ENCODE peak calls at places on chromosome 16, in ten cellular contexts. One of them, this sample, is unnamed.

GRCh38 chr16:86343111-86343642 is 167.2 kb upstream of the FOXF1 start:
- DNase-seq in mucosa of descending colon: peak; percentile 66
- DNase-seq in heart right ventricle: peak; percentile 41
- DNase-seq in fibroblast of mammary gland: peak; percentile 56
- DNase-seq in BJ: no peak
- DNase-seq in uterus: peak; percentile 77
- DNase-seq in lung: no peak
- DNase-seq in gastrocnemius medialis: no peak
- DNase-seq in thyroid gland: peak; percentile 12
- DNase-seq in left lung: peak; percentile 42
- DNase-seq in this sample: peak; percentile 86

GRCh38 chr16:4290236-4290830 is 17.5 kb upstream of the TFAP4 start:
- DNase-seq in fibroblast of mammary gland: peak; percentile 86
- DNase-seq in thyroid gland: no peak
- DNase-seq in heart right ventricle: no peak
- DNase-seq in left lung: peak; percentile 58
- DNase-seq in BJ: peak; percentile 52
- DNase-seq in uterus: no peak
- DNase-seq in lung: peak; percentile 80
- DNase-seq in gastrocnemius medialis: peak; percentile 47
- DNase-seq in mucosa of descending colon: no peak
- DNase-seq in this sample: peak; percentile 78

GRCh38 chr16:80346160-80346632 is 194.6 kb upstream of the DYNLRB2 start:
- DNase-seq in BJ: no peak
- DNase-seq in lung: no peak
- DNase-seq in gastrocnemius medialis: no peak
- DNase-seq in uterus: no peak
- DNase-seq in left lung: no peak
- DNase-seq in fibroblast of mammary gland: peak; percentile 14
- DNase-seq in thyroid gland: no peak
- DNase-seq in mucosa of descending colon: no peak
- DNase-seq in heart right ventricle: no peak
- DNase-seq in this sample: peak; percentile 12

GRCh38 chr16:15477802-15478201 is 43.4 kb downstream of the BMERB1 start:
- DNase-seq in mucosa of descending colon: no peak
- DNase-seq in gastrocnemius medialis: no peak
- DNase-seq in heart right ventricle: no peak
- DNase-seq in fibroblast of mammary gland: no peak
- DNase-seq in thyroid gland: no peak
- DNase-seq in left lung: no peak
- DNase-seq in uterus: no peak
- DNase-seq in BJ: no peak
- DNase-seq in lung: no peak
- DNase-seq in this sample: no peak

GRCh38 chr16:84312783-84313382 is 18.2 kb downstream of the WFDC1 start:
- DNase-seq in BJ: no peak
- DNase-seq in gastrocnemius medialis: no peak
- DNase-seq in fibroblast of mammary gland: no peak
- DNase-seq in thyroid gland: peak; percentile 84
- DNase-seq in mucosa of descending colon: peak; percentile 87
- DNase-seq in left lung: no peak
- DNase-seq in heart right ventricle: no peak
- DNase-seq in lung: no peak
- DNase-seq in uterus: no peak
- DNase-seq in this sample: no peak

GRCh38 chr16:89344846-89345577 is 127.5 kb downstream of the ZNF778 start:
- DNase-seq in left lung: peak; percentile 27
- DNase-seq in gastrocnemius medialis: no peak
- DNase-seq in fibroblast of mammary gland: peak; percentile 30
- DNase-seq in uterus: no peak
- DNase-seq in lung: no peak
- DNase-seq in thyroid gland: no peak
- DNase-seq in BJ: no peak
- DNase-seq in heart right ventricle: no peak
- DNase-seq in mucosa of descending colon: peak; percentile 38
- DNase-seq in this sample: no peak

GRCh38 chr16:2535644-2536021 is 2.2 kb upstream of the PDPK1 start:
- DNase-seq in left lung: no peak
- DNase-seq in thyroid gland: peak; percentile 4
- DNase-seq in mucosa of descending colon: peak; percentile 64
- DNase-seq in gastrocnemius medialis: peak; percentile 14
- DNase-seq in lung: peak; percentile 40
- DNase-seq in BJ: peak; percentile 32
- DNase-seq in uterus: peak; percentile 57
- DNase-seq in fibroblast of mammary gland: peak; percentile 96
- DNase-seq in heart right ventricle: no peak
- DNase-seq in this sample: peak; percentile 67

GRCh38 chr16:85868495-85868894 is 30.5 kb upstream of the IRF8 start:
- DNase-seq in fibroblast of mammary gland: no peak
- DNase-seq in uterus: no peak
- DNase-seq in thyroid gland: no peak
- DNase-seq in BJ: no peak
- DNase-seq in heart right ventricle: no peak
- DNase-seq in left lung: no peak
- DNase-seq in lung: no peak
- DNase-seq in gastrocnemius medialis: no peak
- DNase-seq in mucosa of descending colon: no peak
- DNase-seq in this sample: no peak

GRCh38 chr16:75251280-75252048 is at the start of gene BCAR1:
- DNase-seq in fibroblast of mammary gland: peak; percentile 94
- DNase-seq in lung: peak; percentile 85
- DNase-seq in thyroid gland: peak; percentile 88
- DNase-seq in BJ: peak; percentile 71
- DNase-seq in left lung: peak; percentile 87
- DNase-seq in uterus: peak; percentile 87
- DNase-seq in gastrocnemius medialis: peak; percentile 81
- DNase-seq in heart right ventricle: peak; percentile 91
- DNase-seq in mucosa of descending colon: peak; percentile 89
- DNase-seq in this sample: peak; percentile 81

GRCh38 chr16:81443688-81444447 is 740 bp upstream of the CMIP start:
- DNase-seq in left lung: no peak
- DNase-seq in uterus: peak; percentile 47
- DNase-seq in lung: no peak
- DNase-seq in thyroid gland: peak; percentile 41
- DNase-seq in heart right ventricle: peak; percentile 54
- DNase-seq in gastrocnemius medialis: no peak
- DNase-seq in fibroblast of mammary gland: no peak
- DNase-seq in BJ: no peak
- DNase-seq in mucosa of descending colon: peak; percentile 80
- DNase-seq in this sample: no peak
- H3K4me3 ChIP-seq in left lung: peak overlapping the region; percentile 50
- H3K4me3 ChIP-seq in uterus: peak overlapping the region; percentile 42
- H3K4me3 ChIP-seq in lung: peak overlapping the region; percentile 41
- H3K4me3 ChIP-seq in thyroid gland: no peak overlapping the region
- H3K4me3 ChIP-seq in heart right ventricle: peak overlapping the region; percentile 50
- H3K4me3 ChIP-seq in gastrocnemius medialis: peak overlapping the region; percentile 51
- H3K4me3 ChIP-seq in fibroblast of mammary gland: peak overlapping the region; percentile 41
- H3K4me3 ChIP-seq in BJ: peak overlapping the region; percentile 62
- H3K4me3 ChIP-seq in mucosa of descending colon: peak overlapping the region; percentile 28
- H3K4me3 ChIP-seq in this sample: peak overlapping the region; percentile 79

DNA sequence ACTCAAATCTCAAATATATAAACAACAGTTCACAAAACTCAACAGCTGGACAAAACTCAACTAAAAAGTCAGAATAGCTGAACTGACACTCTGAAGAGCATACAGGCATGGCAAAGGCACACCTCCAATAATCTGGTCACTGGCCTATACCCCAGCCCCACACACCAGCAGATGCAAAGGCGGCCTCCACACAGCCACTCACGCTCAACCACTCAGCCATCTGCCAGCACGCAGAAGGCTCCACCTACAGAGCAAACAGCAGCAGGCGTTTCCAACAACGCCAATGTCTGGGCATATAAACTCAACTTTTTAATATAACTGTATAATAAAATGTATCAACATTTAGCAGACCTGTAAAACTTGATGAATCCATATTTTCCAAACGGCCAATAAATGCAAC is 17.2 kb downstream of the USP7 start:
- DNase-seq in fibroblast of mammary gland: no peak
- DNase-seq in left lung: no peak
- DNase-seq in gastrocnemius medialis: no peak
- DNase-seq in heart right ventricle: no peak
- DNase-seq in uterus: no peak
- DNase-seq in lung: no peak
- DNase-seq in BJ: no peak
- DNase-seq in thyroid gland: no peak
- DNase-seq in mucosa of descending colon: peak; percentile 72
- DNase-seq in this sample: no peak
- TF ChIP-seq CTCF in fibroblast of mammary gland: no peak
- TF ChIP-seq CTCF in left lung: no peak
- TF ChIP-seq CTCF in gastrocnemius medialis: no peak
- TF ChIP-seq CTCF in heart right ventricle: no peak
- TF ChIP-seq CTCF in uterus: no peak
- TF ChIP-seq CTCF in lung: no peak
- TF ChIP-seq CTCF in BJ: no peak
- TF ChIP-seq CTCF in thyroid gland: no peak
- TF ChIP-seq CTCF in mucosa of descending colon: no peak
- TF ChIP-seq CTCF in this sample: no peak

DNA sequence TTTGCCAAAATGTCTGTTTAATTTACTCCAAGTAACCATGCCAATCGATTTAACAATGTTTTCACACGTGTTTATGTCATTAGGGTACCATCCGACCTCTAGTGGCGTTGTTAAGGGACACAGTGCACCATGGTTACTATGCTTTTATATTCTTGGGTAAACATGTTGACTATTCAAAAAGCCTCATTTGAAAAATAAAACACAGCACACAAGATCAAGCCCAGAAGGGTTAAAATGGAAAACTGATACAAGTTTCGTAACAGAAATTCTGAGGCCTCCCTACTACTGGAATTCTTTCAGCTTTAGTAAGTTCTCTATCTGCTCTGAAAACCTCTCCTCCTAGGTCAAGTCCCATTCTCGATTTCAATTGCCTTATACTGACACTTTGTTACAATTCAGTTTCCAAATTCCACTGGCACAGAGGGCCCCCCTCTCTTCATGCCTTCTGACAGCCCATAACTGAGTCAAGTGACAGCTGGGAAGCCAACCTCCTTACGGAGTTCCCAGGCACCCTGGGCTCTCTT is 2.1 kb downstream of the CFAP20 start:
- DNase-seq in left lung: no peak
- DNase-seq in BJ: peak; percentile 44
- DNase-seq in fibroblast of mammary gland: peak; percentile 73
- DNase-seq in lung: no peak
- DNase-seq in thyroid gland: no peak
- DNase-seq in mucosa of descending colon: no peak
- DNase-seq in heart right ventricle: no peak
- DNase-seq in gastrocnemius medialis: no peak
- DNase-seq in uterus: no peak
- DNase-seq in this sample: peak; percentile 71
- H3K4me3 ChIP-seq in left lung: peak overlapping the region; percentile 81
- H3K4me3 ChIP-seq in BJ: peak overlapping the region; percentile 69
- H3K4me3 ChIP-seq in fibroblast of mammary gland: peak overlapping the region; percentile 90
- H3K4me3 ChIP-seq in lung: no peak overlapping the region
- H3K4me3 ChIP-seq in thyroid gland: no peak overlapping the region
- H3K4me3 ChIP-seq in mucosa of descending colon: no peak overlapping the region
- H3K4me3 ChIP-seq in heart right ventricle: peak overlapping the region; percentile 92
- H3K4me3 ChIP-seq in gastrocnemius medialis: peak overlapping the region; percentile 28
- H3K4me3 ChIP-seq in uterus: peak overlapping the region; percentile 9
- H3K4me3 ChIP-seq in this sample: peak overlapping the region; percentile 11

DNA sequence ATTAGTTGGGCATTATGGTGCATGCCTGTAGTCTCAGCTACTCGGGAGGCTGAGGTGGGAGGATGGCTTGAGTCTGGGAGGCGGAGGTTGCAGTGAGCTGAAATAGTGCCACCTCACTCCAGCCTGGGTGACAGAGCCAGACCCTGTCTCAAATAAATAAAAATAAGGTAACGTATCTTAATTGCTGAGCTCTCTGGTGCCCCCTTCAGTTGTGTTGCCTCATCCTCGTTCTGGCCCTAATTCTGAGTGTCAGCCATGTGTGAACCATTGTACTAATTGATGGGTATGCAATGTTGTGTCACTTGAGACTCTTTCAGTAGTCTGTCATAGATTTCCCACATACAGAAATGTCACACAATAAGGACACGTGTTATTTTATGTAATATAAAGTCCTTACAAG is 363.1 kb upstream of the RBFOX1 start:
- DNase-seq in left lung: no peak
- DNase-seq in thyroid gland: no peak
- DNase-seq in uterus: no peak
- DNase-seq in fibroblast of mammary gland: no peak
- DNase-seq in mucosa of descending colon: no peak
- DNase-seq in heart right ventricle: no peak
- DNase-seq in BJ: no peak
- DNase-seq in gastrocnemius medialis: no peak
- DNase-seq in lung: no peak
- DNase-seq in this sample: no peak
- TF ChIP-seq CTCF in left lung: no peak
- TF ChIP-seq CTCF in thyroid gland: no peak
- TF ChIP-seq CTCF in uterus: no peak
- TF ChIP-seq CTCF in fibroblast of mammary gland: no peak
- TF ChIP-seq CTCF in mucosa of descending colon: no peak
- TF ChIP-seq CTCF in heart right ventricle: no peak
- TF ChIP-seq CTCF in BJ: no peak
- TF ChIP-seq CTCF in gastrocnemius medialis: no peak
- TF ChIP-seq CTCF in lung: no peak
- TF ChIP-seq CTCF in this sample: no peak

GRCh38 chr16:21590791-21591190 is 8.6 kb upstream of the METTL9 start:
- DNase-seq in lung: no peak
- DNase-seq in uterus: no peak
- DNase-seq in BJ: no peak
- DNase-seq in left lung: no peak
- DNase-seq in mucosa of descending colon: no peak
- DNase-seq in fibroblast of mammary gland: peak; percentile 45
- DNase-seq in thyroid gland: no peak
- DNase-seq in gastrocnemius medialis: no peak
- DNase-seq in heart right ventricle: no peak
- DNase-seq in this sample: peak; percentile 33
- H3K4me3 ChIP-seq in lung: no peak overlapping the region
- H3K4me3 ChIP-seq in uterus: no peak overlapping the region
- H3K4me3 ChIP-seq in BJ: no peak overlapping the region
- H3K4me3 ChIP-seq in left lung: no peak overlapping the region
- H3K4me3 ChIP-seq in mucosa of descending colon: no peak overlapping the region
- H3K4me3 ChIP-seq in fibroblast of mammary gland: no peak overlapping the region
- H3K4me3 ChIP-seq in thyroid gland: no peak overlapping the region
- H3K4me3 ChIP-seq in gastrocnemius medialis: no peak overlapping the region
- H3K4me3 ChIP-seq in heart right ventricle: no peak overlapping the region
- H3K4me3 ChIP-seq in this sample: no peak overlapping the region

This sample was measured in cardiac fibroblast.